ENCODE peak calls at places on chromosome X, in six cellular contexts. Z is A549, L is upper lobe of left lung, I is HepG2, G is K562, H is GM12878. C is an unnamed sample.

GRCh38 chrX:151902813-151903591 is 9.7 kb upstream of the MAGEA4 start:
- ATAC-seq in H (no peak), G (no peak), L (peak), Z (peak), I (no peak), C (peak)

GRCh38 chrX:13693341-13693871 is 4.5 kb downstream of the RAB9A start:
- ATAC-seq in L (no peak), G (no peak), H (peak), Z (no peak), I (no peak), C (no peak)

GRCh38 chrX:31228415-31228832 is 156.6 kb upstream of the FTHL17 start:
- ATAC-seq in Z (no peak), I (no peak), H (peak), L (peak), G (no peak), C (peak)

GRCh38 chrX:129686422-129686948 is 31.7 kb upstream of the APLN start:
- ATAC-seq in I (no peak), G (no peak), H (no peak), L (peak), Z (no peak), C (no peak)

GRCh38 chrX:133159205-133159604 is 58.9 kb downstream of the TFDP3 start:
- ATAC-seq in I (no peak), Z (no peak), L (no peak), G (no peak), H (no peak), C (no peak)

GRCh38 chrX:71637253-71637618 is 18.9 kb upstream of the CXCR3 start:
- ATAC-seq in G (no peak), H (peak), L (no peak), Z (no peak), I (peak), C (peak)

GRCh38 chrX:48890934-48891401 is 6.6 kb downstream of the TIMM17B start:
- ATAC-seq in Z (peak), H (peak), G (peak), L (peak), I (peak), C (peak)

GRCh38 chrX:51144828-51145442 is 187.7 kb upstream of the NUDT10 start:
- ATAC-seq in Z (peak), H (peak), G (peak), I (peak), L (no peak), C (no peak)

GRCh38 chrX:48589482-48590162 is 7.7 kb upstream of the WDR13 start:
- ATAC-seq in G (peak), L (no peak), H (no peak), I (no peak), Z (no peak), C (peak)

GRCh38 chrX:49308604-49309269 is 5.3 kb downstream of the GAGE10 start:
- ATAC-seq in I (peak), G (peak), Z (no peak), L (peak), H (peak), C (peak)

GRCh38 chrX:152926279-152926678 is 28.4 kb downstream of the ZNF185 start:
- ATAC-seq in I (peak), H (peak), Z (peak), L (peak), G (peak), C (no peak)

GRCh38 chrX:15451913-15452312 is 41.2 kb downstream of the PIR start:
- ATAC-seq in H (no peak), I (no peak), G (no peak), L (no peak), Z (no peak), C (peak)

GRCh38 chrX:9433596-9433995 is 31.3 kb upstream of the TBL1X start:
- ATAC-seq in I (no peak), L (no peak), Z (no peak), H (no peak), G (no peak), C (no peak)

GRCh38 chrX:137428777-137429564 is 137.0 kb upstream of the ZIC3 start:
- ATAC-seq in H (no peak), Z (no peak), I (no peak), L (no peak), G (peak), C (no peak)

GRCh38 chrX:29172880-29173279 is 585.6 kb downstream of the IL1RAPL1 start:
- ATAC-seq in G (no peak), Z (no peak), L (no peak), H (no peak), I (no peak), C (no peak)

GRCh38 chrX:115503099-115503498 is 57.9 kb upstream of the PLS3 start:
- ATAC-seq in L (no peak), G (no peak), I (no peak), H (peak), Z (no peak), C (no peak)

GRCh38 chrX:43898406-43898805 is 16.2 kb upstream of the MAOB start:
- ATAC-seq in G (no peak), Z (no peak), I (no peak), H (no peak), L (no peak), C (no peak)

GRCh38 chrX:44913656-44914531 is 40.9 kb downstream of the KDM6A start:
- ATAC-seq in Z (peak), G (no peak), H (peak), L (no peak), I (peak), C (no peak)

GRCh38 chrX:7889680-7890079 is 37.5 kb downstream of the PNPLA4 start:
- ATAC-seq in L (no peak), I (no peak), G (no peak), Z (no peak), H (no peak), C (no peak)

GRCh38 chrX:135513140-135513535 is 7.3 kb upstream of the INTS6L start:
- ATAC-seq in L (no peak), G (no peak), Z (no peak), H (peak), I (no peak), C (no peak)

GRCh38 chrX:72270316-72270866 is 6.7 kb downstream of the RPS4X start:
- ATAC-seq in L (no peak), Z (peak), H (peak), G (peak), I (no peak), C (no peak)

GRCh38 chrX:151153086-151153485 is 23.3 kb upstream of the GPR50 start:
- ATAC-seq in Z (peak), I (no peak), G (peak), L (no peak), H (no peak), C (no peak)

GRCh38 chrX:53279296-53280237 is 1.8 kb downstream of the IQSEC2 start:
- ATAC-seq in G (peak), Z (peak), L (no peak), I (no peak), H (peak), C (no peak)

GRCh38 chrX:131818297-131818936 is 204.7 kb upstream of the STK26 start:
- ATAC-seq in Z (no peak), I (no peak), G (no peak), H (no peak), L (no peak), C (no peak)

GRCh38 chrX:125883169-125883568 is 282.9 kb downstream of the DCAF12L2 start:
- ATAC-seq in G (no peak), I (no peak), L (no peak), H (no peak), Z (no peak), C (no peak)

GRCh38 chrX:10755477-10756334 is 135.3 kb upstream of the MID1 start:
- ATAC-seq in G (no peak), Z (peak), I (no peak), H (no peak), L (peak), C (peak)
- TF ChIP-seq EP300 in G (no peak), Z (no peak), I (no peak), H (no peak), L (no peak), C (no peak)

GRCh38 chrX:120207009-120207610 is 43.5 kb upstream of the ZBTB33 start:
- ATAC-seq in I (no peak), H (no peak), Z (no peak), G (no peak), L (no peak), C (no peak)
- TF ChIP-seq POLR2A in I (no peak), H (no peak), Z (no peak), G (no peak), L (no peak), C (no peak)

GRCh38 chrX:139798701-139799100 is 90.7 kb upstream of the MCF2 start:
- ATAC-seq in G (no peak), H (no peak), L (no peak), Z (no peak), I (no peak), C (no peak)
- TF ChIP-seq EP300 in G (no peak), H (no peak), L (no peak), Z (no peak), I (no peak), C (no peak)

GRCh38 chrX:68827256-68827655 is 1.6 kb upstream of the EFNB1 start:
- ATAC-seq in I (no peak), L (no peak), H (no peak), Z (no peak), G (no peak), C (no peak)

GRCh38 chrX:68827848-68828562 is 816 bp upstream of the EFNB1 start:
- ATAC-seq in G (peak), L (peak), I (peak), Z (peak), H (peak), C (peak)

GRCh38 chrX:68830486-68831404 is 1.9 kb downstream of the EFNB1 start:
- ATAC-seq in L (no peak), Z (no peak), H (no peak), I (no peak), G (no peak), C (no peak)

GRCh38 chrX:68829594-68830485 is 1.0 kb downstream of the EFNB1 start:
- ATAC-seq in Z (peak), I (peak), L (peak), H (peak), G (peak), C (no peak)

GRCh38 chrX:68828740-68829593 is at the start of gene EFNB1:
- ATAC-seq in Z (peak), H (peak), G (peak), L (peak), I (peak), C (peak)
- TF ChIP-seq POLR2A in Z (peak), H (peak), G (no peak), L (no peak), I (peak), C (peak)

DNA sequence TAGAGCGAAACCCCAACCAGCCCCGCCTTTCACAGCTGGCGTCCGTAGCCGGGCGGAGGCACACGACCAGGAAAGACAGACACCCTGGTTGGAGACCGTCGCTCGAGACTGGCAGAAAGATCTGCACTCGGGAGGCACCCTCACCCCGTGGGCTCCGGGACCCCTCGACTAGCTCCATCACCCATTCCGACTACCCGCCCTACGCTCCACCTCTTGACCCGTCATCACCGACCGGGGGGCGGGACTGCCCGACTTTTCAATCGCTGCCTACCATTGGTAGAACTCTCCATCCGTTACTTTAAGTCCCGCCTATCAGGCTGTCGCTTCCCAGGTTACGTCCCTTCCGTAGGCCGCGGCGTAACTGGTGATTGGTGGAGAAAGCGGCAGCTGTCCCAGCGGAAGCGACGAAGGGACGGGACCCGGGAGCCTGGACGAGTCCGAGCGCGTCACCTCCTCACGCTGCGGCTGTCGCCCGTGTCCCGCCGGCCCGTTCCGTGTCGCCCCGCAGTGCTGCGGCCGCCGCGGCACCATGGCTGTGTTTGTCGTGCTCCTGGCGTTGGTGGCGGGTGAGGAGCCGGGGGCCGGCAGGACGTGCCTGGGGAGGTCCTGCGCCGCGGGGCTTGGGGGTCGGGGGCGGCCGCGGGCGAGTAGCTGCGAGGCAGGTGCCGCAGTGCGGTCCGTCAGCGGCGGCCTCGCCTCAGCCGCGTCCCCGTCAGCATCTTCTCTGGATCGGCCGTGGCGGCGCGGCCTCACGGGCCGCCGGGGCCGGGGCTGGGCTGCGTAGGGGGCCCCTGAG is at the start of gene ATP6AP2:
- ATAC-seq in H (peak), L (peak), G (peak), Z (peak), I (peak), C (peak)
- TF ChIP-seq EP300 in H (no peak), L (no peak), G (no peak), Z (no peak), I (no peak), C (no peak)

DNA sequence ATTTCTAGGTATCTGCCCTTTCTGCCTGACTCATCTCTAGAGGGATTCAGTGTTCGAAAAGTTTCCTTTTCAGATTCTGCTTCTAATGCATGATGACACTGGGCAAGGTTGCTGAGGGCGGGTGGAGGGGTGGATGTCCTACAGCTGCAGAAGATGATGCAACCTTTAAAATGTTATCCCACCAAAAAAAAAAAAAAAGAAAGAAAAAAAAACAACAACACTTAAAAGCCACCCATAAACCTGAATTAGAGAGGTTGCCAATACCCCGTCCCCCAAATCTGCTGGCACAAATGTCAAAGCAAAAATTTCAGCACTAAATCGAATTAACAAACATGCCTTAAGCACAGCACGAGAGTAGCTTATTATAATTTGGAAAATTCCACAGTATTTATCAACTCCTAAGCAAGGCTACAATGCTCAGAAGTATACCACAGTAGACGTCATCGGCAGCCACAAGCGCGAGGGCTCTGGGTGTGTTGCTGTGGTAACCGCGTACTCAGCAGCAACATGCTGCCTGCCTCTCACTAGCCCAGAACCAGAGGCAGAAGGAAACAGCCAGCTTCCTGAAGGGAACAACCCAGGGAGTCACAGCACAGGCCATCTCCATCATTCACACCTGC is 167.5 kb upstream of the MAP3K15 start:
- ATAC-seq in H (peak), Z (peak), G (no peak), I (no peak), L (peak), C (peak)
- TF ChIP-seq POLR2A in H (peak), Z (no peak), G (no peak), I (no peak), L (no peak), C (no peak)

GRCh38 chrX:40439625-40440532 is 140.9 kb upstream of the ATP6AP2 start:
- ATAC-seq in H (no peak), Z (no peak), L (no peak), I (no peak), G (no peak), C (no peak)

GRCh38 chrX:40434443-40434842 is 146.3 kb upstream of the ATP6AP2 start:
- ATAC-seq in G (peak), L (no peak), I (no peak), H (no peak), Z (no peak), C (no peak)

GRCh38 chrX:40433160-40433559 is 147.6 kb upstream of the ATP6AP2 start:
- ATAC-seq in I (peak), Z (no peak), G (no peak), L (no peak), H (no peak), C (no peak)

GRCh38 chrX:40437348-40437747 is 143.4 kb upstream of the ATP6AP2 start:
- ATAC-seq in L (no peak), Z (no peak), H (no peak), I (no peak), G (no peak), C (no peak)

GRCh38 chrX:40434947-40435346 is 145.8 kb upstream of the ATP6AP2 start:
- ATAC-seq in I (no peak), H (no peak), L (no peak), G (peak), Z (no peak), C (peak)
- TF ChIP-seq EP300 in I (no peak), H (no peak), L (no peak), G (peak), Z (no peak), C (no peak)

C was measured in gastroesophageal sphincter.